ENCODE peak calls at places on chromosomes 1 and 21, in nine cellular contexts. One of them, this sample, is unnamed.

GRCh38 chr1:183842817-183843187 is 37.9 kb downstream of the RGL1 start:
- DNase-seq in fibroblast of lung: no peak
- DNase-seq in substantia nigra: no peak
- DNase-seq in AG04450: no peak
- DNase-seq in colonic mucosa: no peak
- DNase-seq in RWPE1: no peak
- DNase-seq in sigmoid colon: no peak
- DNase-seq in tibial artery: no peak
- DNase-seq in CD8-positive, alpha-beta T cell: no peak
- DNase-seq in this sample: no peak

GRCh38 chr1:228041316-228041715 is 34.5 kb downstream of the WNT3A start:
- DNase-seq in fibroblast of lung: no peak
- DNase-seq in substantia nigra: no peak
- DNase-seq in AG04450: no peak
- DNase-seq in colonic mucosa: no peak
- DNase-seq in RWPE1: no peak
- DNase-seq in sigmoid colon: no peak
- DNase-seq in tibial artery: no peak
- DNase-seq in CD8-positive, alpha-beta T cell: no peak
- DNase-seq in this sample: no peak

GRCh38 chr1:38992450-38993111 is 1.5 kb downstream of the AKIRIN1 start:
- DNase-seq in fibroblast of lung: no peak
- DNase-seq in substantia nigra: no peak
- DNase-seq in AG04450: no peak
- DNase-seq in colonic mucosa: no peak
- DNase-seq in RWPE1: no peak
- DNase-seq in sigmoid colon: no peak
- DNase-seq in tibial artery: no peak
- DNase-seq in CD8-positive, alpha-beta T cell: no peak
- DNase-seq in this sample: no peak

GRCh38 chr1:53125623-53126360 is 16.6 kb downstream of the SLC1A7 start:
- DNase-seq in fibroblast of lung: peak
- DNase-seq in substantia nigra: no peak
- DNase-seq in AG04450: no peak
- DNase-seq in colonic mucosa: no peak
- DNase-seq in RWPE1: no peak
- DNase-seq in sigmoid colon: peak
- DNase-seq in tibial artery: peak
- DNase-seq in CD8-positive, alpha-beta T cell: no peak
- DNase-seq in this sample: no peak

GRCh38 chr1:99766378-99766800 is at the start of gene FRRS1:
- DNase-seq in fibroblast of lung: peak
- DNase-seq in substantia nigra: no peak
- DNase-seq in AG04450: peak
- DNase-seq in colonic mucosa: peak
- DNase-seq in RWPE1: peak
- DNase-seq in sigmoid colon: no peak
- DNase-seq in tibial artery: peak
- DNase-seq in CD8-positive, alpha-beta T cell: peak
- DNase-seq in this sample: peak

GRCh38 chr1:63326473-63327380 is 4.4 kb downstream of the FOXD3 start:
- DNase-seq in fibroblast of lung: peak
- DNase-seq in substantia nigra: no peak
- DNase-seq in AG04450: no peak
- DNase-seq in colonic mucosa: no peak
- DNase-seq in RWPE1: no peak
- DNase-seq in sigmoid colon: no peak
- DNase-seq in tibial artery: no peak
- DNase-seq in CD8-positive, alpha-beta T cell: no peak
- DNase-seq in this sample: no peak

GRCh38 chr1:45442272-45442671 is 48.7 kb downstream of the TESK2 start:
- DNase-seq in fibroblast of lung: peak
- DNase-seq in substantia nigra: no peak
- DNase-seq in AG04450: peak
- DNase-seq in colonic mucosa: no peak
- DNase-seq in RWPE1: peak
- DNase-seq in sigmoid colon: no peak
- DNase-seq in tibial artery: no peak
- DNase-seq in CD8-positive, alpha-beta T cell: no peak
- DNase-seq in this sample: no peak

GRCh38 chr1:230865062-230865817 is 3.1 kb downstream of the C1orf198 start:
- DNase-seq in fibroblast of lung: no peak
- DNase-seq in substantia nigra: no peak
- DNase-seq in AG04450: no peak
- DNase-seq in colonic mucosa: no peak
- DNase-seq in RWPE1: no peak
- DNase-seq in sigmoid colon: no peak
- DNase-seq in tibial artery: no peak
- DNase-seq in CD8-positive, alpha-beta T cell: no peak
- DNase-seq in this sample: no peak

GRCh38 chr1:16175610-16176553 is 20.0 kb upstream of the EPHA2 start:
- DNase-seq in fibroblast of lung: peak
- DNase-seq in substantia nigra: peak
- DNase-seq in AG04450: peak
- DNase-seq in colonic mucosa: peak
- DNase-seq in RWPE1: no peak
- DNase-seq in sigmoid colon: peak
- DNase-seq in tibial artery: peak
- DNase-seq in CD8-positive, alpha-beta T cell: no peak
- DNase-seq in this sample: peak

GRCh38 chr1:168627370-168627769 is 51.0 kb downstream of the XCL1 start:
- DNase-seq in fibroblast of lung: no peak
- DNase-seq in substantia nigra: no peak
- DNase-seq in AG04450: no peak
- DNase-seq in colonic mucosa: no peak
- DNase-seq in RWPE1: no peak
- DNase-seq in sigmoid colon: no peak
- DNase-seq in tibial artery: no peak
- DNase-seq in CD8-positive, alpha-beta T cell: no peak
- DNase-seq in this sample: no peak

GRCh38 chr1:56710646-56711045 is 65.5 kb downstream of the PRKAA2 start:
- DNase-seq in fibroblast of lung: peak
- DNase-seq in substantia nigra: no peak
- DNase-seq in AG04450: peak
- DNase-seq in colonic mucosa: no peak
- DNase-seq in RWPE1: peak
- DNase-seq in sigmoid colon: no peak
- DNase-seq in tibial artery: no peak
- DNase-seq in CD8-positive, alpha-beta T cell: no peak
- DNase-seq in this sample: no peak

GRCh38 chr1:182259229-182259872 is 132.2 kb downstream of the GLUL start:
- DNase-seq in fibroblast of lung: peak
- DNase-seq in substantia nigra: no peak
- DNase-seq in AG04450: no peak
- DNase-seq in colonic mucosa: peak
- DNase-seq in RWPE1: no peak
- DNase-seq in sigmoid colon: peak
- DNase-seq in tibial artery: peak
- DNase-seq in CD8-positive, alpha-beta T cell: peak
- DNase-seq in this sample: peak

GRCh38 chr1:170853867-170854266 is 81.5 kb upstream of the MROH9 start:
- DNase-seq in fibroblast of lung: no peak
- DNase-seq in substantia nigra: no peak
- DNase-seq in AG04450: no peak
- DNase-seq in colonic mucosa: no peak
- DNase-seq in RWPE1: no peak
- DNase-seq in sigmoid colon: no peak
- DNase-seq in tibial artery: no peak
- DNase-seq in CD8-positive, alpha-beta T cell: no peak
- DNase-seq in this sample: no peak

GRCh38 chr21:26130249-26130896 is 40.2 kb downstream of the APP start:
- DNase-seq in fibroblast of lung: peak
- DNase-seq in substantia nigra: no peak
- DNase-seq in AG04450: no peak
- DNase-seq in colonic mucosa: no peak
- DNase-seq in RWPE1: peak
- DNase-seq in sigmoid colon: no peak
- DNase-seq in tibial artery: no peak
- DNase-seq in CD8-positive, alpha-beta T cell: no peak
- DNase-seq in this sample: no peak

GRCh38 chr1:13664451-13664850 is 35.5 kb upstream of the PRDM2 start:
- DNase-seq in fibroblast of lung: no peak
- DNase-seq in substantia nigra: no peak
- DNase-seq in AG04450: no peak
- DNase-seq in colonic mucosa: no peak
- DNase-seq in RWPE1: peak
- DNase-seq in sigmoid colon: no peak
- DNase-seq in tibial artery: no peak
- DNase-seq in CD8-positive, alpha-beta T cell: no peak
- DNase-seq in this sample: no peak

GRCh38 chr1:163661386-163661785 is 339.6 kb downstream of the NUF2 start:
- DNase-seq in fibroblast of lung: no peak
- DNase-seq in substantia nigra: no peak
- DNase-seq in AG04450: no peak
- DNase-seq in colonic mucosa: no peak
- DNase-seq in RWPE1: no peak
- DNase-seq in sigmoid colon: no peak
- DNase-seq in tibial artery: no peak
- DNase-seq in CD8-positive, alpha-beta T cell: no peak
- DNase-seq in this sample: no peak

GRCh38 chr21:46022551-46023107 is 41.1 kb downstream of the COL6A1 start:
- DNase-seq in fibroblast of lung: no peak
- DNase-seq in substantia nigra: no peak
- DNase-seq in AG04450: no peak
- DNase-seq in colonic mucosa: no peak
- DNase-seq in RWPE1: peak
- DNase-seq in sigmoid colon: peak
- DNase-seq in tibial artery: no peak
- DNase-seq in CD8-positive, alpha-beta T cell: no peak
- DNase-seq in this sample: no peak

DNA sequence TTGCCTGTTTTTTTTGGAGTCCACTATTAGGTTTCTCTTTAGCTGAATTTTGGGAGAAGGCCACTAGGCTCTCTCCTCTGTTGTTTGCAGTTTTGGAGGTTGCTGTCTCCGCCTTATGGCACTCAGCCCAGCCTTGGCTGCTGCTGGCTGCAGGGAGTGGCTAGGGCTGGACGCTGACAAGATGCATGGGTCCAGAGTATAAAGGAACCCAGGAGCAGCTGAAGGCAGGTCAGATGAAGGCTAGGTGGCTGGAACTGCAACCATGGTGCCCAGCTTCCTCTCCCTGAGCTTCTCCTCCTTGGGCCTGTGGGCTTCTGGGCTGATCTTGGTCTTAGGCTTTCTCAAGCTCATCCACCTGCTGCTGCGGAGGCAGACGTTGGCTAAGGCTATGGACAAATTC is at the start of gene CYP4B1:
- DNase-seq in fibroblast of lung: no peak
- DNase-seq in substantia nigra: no peak
- DNase-seq in AG04450: no peak
- DNase-seq in colonic mucosa: peak
- DNase-seq in RWPE1: no peak
- DNase-seq in sigmoid colon: peak
- DNase-seq in tibial artery: peak
- DNase-seq in CD8-positive, alpha-beta T cell: no peak
- DNase-seq in this sample: peak
- H3K27ac ChIP-seq in fibroblast of lung: no peak
- H3K27ac ChIP-seq in substantia nigra: no peak
- H3K27ac ChIP-seq in AG04450: no peak
- H3K27ac ChIP-seq in colonic mucosa: no peak
- H3K27ac ChIP-seq in RWPE1: no peak
- H3K27ac ChIP-seq in sigmoid colon: peak
- H3K27ac ChIP-seq in tibial artery: no peak
- H3K27ac ChIP-seq in CD8-positive, alpha-beta T cell: no peak
- H3K27ac ChIP-seq in this sample: peak

GRCh38 chr1:29743264-29743663 is 506.9 kb downstream of the PTPRU start:
- DNase-seq in fibroblast of lung: no peak
- DNase-seq in substantia nigra: no peak
- DNase-seq in AG04450: no peak
- DNase-seq in colonic mucosa: no peak
- DNase-seq in RWPE1: no peak
- DNase-seq in sigmoid colon: no peak
- DNase-seq in tibial artery: no peak
- DNase-seq in CD8-positive, alpha-beta T cell: no peak
- DNase-seq in this sample: no peak
- H3K27ac ChIP-seq in fibroblast of lung: no peak
- H3K27ac ChIP-seq in substantia nigra: no peak
- H3K27ac ChIP-seq in AG04450: no peak
- H3K27ac ChIP-seq in colonic mucosa: no peak
- H3K27ac ChIP-seq in RWPE1: no peak
- H3K27ac ChIP-seq in sigmoid colon: no peak
- H3K27ac ChIP-seq in tibial artery: no peak
- H3K27ac ChIP-seq in CD8-positive, alpha-beta T cell: no peak
- H3K27ac ChIP-seq in this sample: no peak

DNA sequence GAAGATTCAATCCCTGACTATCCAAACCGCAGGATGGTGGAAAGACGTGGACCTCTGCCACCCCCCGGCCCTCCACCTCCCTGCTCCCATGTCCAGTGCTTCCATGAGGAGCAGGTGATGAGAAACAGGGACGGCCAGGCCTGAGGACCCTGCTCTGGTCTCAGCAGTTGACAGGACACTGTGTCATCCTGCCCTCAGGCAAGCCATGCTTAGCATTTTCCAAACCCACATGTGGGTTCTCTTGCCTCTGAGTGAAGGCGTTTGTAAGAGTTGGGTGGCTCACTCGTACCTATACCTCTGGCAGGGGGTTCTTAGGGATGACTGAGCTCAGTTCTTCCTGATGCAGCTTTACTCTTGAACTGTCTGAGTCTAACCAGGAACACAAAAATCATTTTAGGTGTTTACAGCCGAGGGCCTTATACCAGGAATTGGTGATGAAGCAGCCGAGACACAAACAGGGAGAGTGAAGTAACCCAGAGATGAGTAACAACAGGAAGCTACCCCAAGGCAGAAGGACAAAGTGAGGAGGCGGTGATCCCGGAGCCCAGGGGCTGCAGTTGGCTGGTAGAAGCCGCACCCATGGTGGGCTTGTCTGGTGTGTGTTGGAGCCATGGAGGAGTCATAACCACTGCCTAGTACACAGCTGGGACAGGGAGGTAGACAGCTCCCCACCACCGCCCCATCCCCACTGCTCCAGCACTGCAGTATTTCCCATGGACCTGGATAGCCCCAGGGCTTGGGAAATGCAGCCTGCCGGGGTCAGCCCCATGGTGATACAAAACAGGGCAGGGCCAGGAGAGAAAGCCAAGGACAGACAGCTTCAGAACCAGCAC is 21.4 kb downstream of the MYBPH start:
- DNase-seq in fibroblast of lung: no peak
- DNase-seq in substantia nigra: no peak
- DNase-seq in AG04450: no peak
- DNase-seq in colonic mucosa: no peak
- DNase-seq in RWPE1: peak
- DNase-seq in sigmoid colon: no peak
- DNase-seq in tibial artery: no peak
- DNase-seq in CD8-positive, alpha-beta T cell: no peak
- DNase-seq in this sample: no peak
- H3K27ac ChIP-seq in fibroblast of lung: no peak
- H3K27ac ChIP-seq in substantia nigra: peak
- H3K27ac ChIP-seq in AG04450: peak
- H3K27ac ChIP-seq in colonic mucosa: no peak
- H3K27ac ChIP-seq in RWPE1: peak
- H3K27ac ChIP-seq in sigmoid colon: no peak
- H3K27ac ChIP-seq in tibial artery: no peak
- H3K27ac ChIP-seq in CD8-positive, alpha-beta T cell: no peak
- H3K27ac ChIP-seq in this sample: no peak

DNA sequence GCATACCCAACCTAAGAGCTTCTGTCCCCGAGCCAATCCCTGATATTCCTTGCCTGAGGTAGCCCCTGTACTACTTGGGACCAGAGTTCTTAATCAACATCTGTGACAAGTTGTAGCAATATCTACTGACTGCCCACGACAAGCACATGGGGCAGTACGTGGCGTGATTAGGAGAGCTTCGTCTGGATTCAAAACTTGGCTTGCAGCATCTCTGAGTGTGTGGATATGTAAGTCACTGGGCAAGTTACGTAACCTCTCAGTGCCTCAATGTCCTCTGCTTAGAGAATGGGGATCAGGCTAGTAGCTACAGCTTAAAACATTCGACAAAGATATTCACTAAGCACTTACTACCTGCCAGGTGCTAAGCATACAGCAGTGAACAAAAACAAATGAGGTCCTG is 5.0 kb downstream of the HSPG2 start:
- DNase-seq in fibroblast of lung: peak
- DNase-seq in substantia nigra: no peak
- DNase-seq in AG04450: peak
- DNase-seq in colonic mucosa: no peak
- DNase-seq in RWPE1: no peak
- DNase-seq in sigmoid colon: peak
- DNase-seq in tibial artery: peak
- DNase-seq in CD8-positive, alpha-beta T cell: no peak
- DNase-seq in this sample: peak
- H3K27ac ChIP-seq in fibroblast of lung: peak
- H3K27ac ChIP-seq in substantia nigra: no peak
- H3K27ac ChIP-seq in AG04450: peak
- H3K27ac ChIP-seq in colonic mucosa: peak
- H3K27ac ChIP-seq in RWPE1: peak
- H3K27ac ChIP-seq in sigmoid colon: peak
- H3K27ac ChIP-seq in tibial artery: peak
- H3K27ac ChIP-seq in CD8-positive, alpha-beta T cell: no peak
- H3K27ac ChIP-seq in this sample: peak